ENCODE peak calls at places on chromosome 4, in ten cellular contexts. I is HCT116, F is DND-41, S is GM23248, Y is fibroblast of lung, D is SK-N-SH, E is PC-3, Q is IMR-90, T is GM12878, B is PC-9. V is an unnamed sample.
A peak's percentile ranks its signal among the peaks of the same experiment; 100 is the strongest.

GRCh38 chr4:3525532-3526430 is 6.4 kb downstream of the LRPAP1 start:
- DNase-seq in I (no peak), F (no peak), S (no peak), Y (no peak), D (no peak), E (no peak), Q (no peak), T (no peak), B (no peak), V (no peak)

GRCh38 chr4:168509786-168510185 is 12.9 kb downstream of the PALLD start:
- DNase-seq in I (no peak), F (peak; percentile 44), S (peak; percentile 68), Y (peak; percentile 80), D (no peak), E (no peak), Q (peak; percentile 92), T (no peak), B (peak; percentile 46), V (peak; percentile 73)

GRCh38 chr4:2049811-2050210 is 9.3 kb upstream of the NAT8L start:
- DNase-seq in I (no peak), F (no peak), S (no peak), Y (no peak), D (no peak), E (no peak), Q (no peak), T (no peak), B (no peak), V (no peak)

GRCh38 chr4:112378858-112379257 is 81.7 kb downstream of the ALPK1 start:
- DNase-seq in I (no peak), F (no peak), S (peak; percentile 37), Y (no peak), D (no peak), E (no peak), Q (no peak), T (no peak), B (no peak), V (no peak)

GRCh38 chr4:47567511-47567910 is 82.4 kb downstream of the ATP10D start:
- DNase-seq in I (no peak), F (no peak), S (peak; percentile 21), Y (no peak), D (no peak), E (peak; percentile 25), Q (peak; percentile 43), T (no peak), B (peak; percentile 36), V (no peak)

GRCh38 chr4:77001907-77002306 is 52.4 kb downstream of the SEPTIN11 start:
- DNase-seq in I (no peak), F (no peak), S (peak; percentile 76), Y (peak; percentile 82), D (no peak), E (peak; percentile 63), Q (peak; percentile 79), T (no peak), B (peak; percentile 48), V (peak; percentile 80)

GRCh38 chr4:13918110-13918509 is 290.6 kb upstream of the BOD1L1 start:
- DNase-seq in I (no peak), F (no peak), S (peak; percentile 99), Y (peak; percentile 99), D (no peak), E (peak; percentile 52), Q (peak; percentile 100), T (no peak), B (no peak), V (peak; percentile 99)

GRCh38 chr4:40228497-40229365 is 31.9 kb downstream of the RHOH start:
- DNase-seq in I (no peak), F (no peak), S (peak; percentile 17), Y (no peak), D (no peak), E (peak; percentile 21), Q (no peak), T (peak; percentile 77), B (no peak), V (no peak)

GRCh38 chr4:136867465-136867864 is 664.8 kb downstream of the PCDH18 start:
- DNase-seq in I (no peak), F (no peak), S (no peak), Y (no peak), D (no peak), E (no peak), Q (no peak), T (no peak), B (no peak), V (no peak)

DNA sequence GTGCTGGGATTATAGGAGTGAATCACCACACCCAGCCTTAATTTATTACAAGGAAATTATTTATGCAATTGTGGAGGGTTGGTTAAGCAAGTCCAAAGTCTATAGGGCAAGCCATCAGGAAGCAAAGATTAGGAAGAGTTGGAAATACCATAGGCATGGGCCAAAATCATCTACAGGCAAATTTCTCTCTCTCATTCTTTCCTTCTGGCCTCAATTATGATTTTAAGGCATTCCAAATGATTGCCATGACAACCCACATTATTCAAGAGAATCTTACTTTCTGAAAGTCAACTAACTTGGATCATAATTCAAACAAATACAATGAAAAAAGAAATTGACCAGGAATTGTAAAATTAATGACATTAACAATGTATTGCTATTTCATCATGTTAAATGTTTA is 400.8 kb downstream of the GPM6A start:
- DNase-seq in I (no peak), F (no peak), S (peak; percentile 30), Y (no peak), D (no peak), E (no peak), Q (no peak), T (no peak), B (no peak), V (no peak)
- H4K20me1 ChIP-seq in I (no peaks in the 10 kb centered on the region), F (no peaks in the 10 kb centered on the region), S (no peaks in the 10 kb centered on the region), Y (no peaks in the 10 kb centered on the region), D (no peaks in the 10 kb centered on the region), E (no peaks in the 10 kb centered on the region), Q (no peaks in the 10 kb centered on the region), T (no peaks in the 10 kb centered on the region), B (no peaks in the 10 kb centered on the region), V (no peaks in the 10 kb centered on the region)

GRCh38 chr4:626201-627091 is 1.1 kb downstream of the PDE6B start:
- DNase-seq in I (no peak), F (no peak), S (no peak), Y (no peak), D (no peak), E (no peak), Q (no peak), T (no peak), B (no peak), V (no peak)

GRCh38 chr4:622996-623913 is 2.1 kb upstream of the PDE6B start:
- DNase-seq in I (no peak), F (no peak), S (no peak), Y (no peak), D (no peak), E (no peak), Q (no peak), T (no peak), B (no peak), V (no peak)

GRCh38 chr4:623914-624626 is 1.3 kb upstream of the PDE6B start:
- DNase-seq in I (no peak), F (no peak), S (peak; percentile 13), Y (no peak), D (no peak), E (no peak), Q (no peak), T (no peak), B (no peak), V (no peak)

GRCh38 chr4:625631-626031 is 258 bp downstream of the PDE6B start:
- DNase-seq in I (no peak), F (no peak), S (no peak), Y (no peak), D (no peak), E (no peak), Q (no peak), T (no peak), B (no peak), V (no peak)

DNA sequence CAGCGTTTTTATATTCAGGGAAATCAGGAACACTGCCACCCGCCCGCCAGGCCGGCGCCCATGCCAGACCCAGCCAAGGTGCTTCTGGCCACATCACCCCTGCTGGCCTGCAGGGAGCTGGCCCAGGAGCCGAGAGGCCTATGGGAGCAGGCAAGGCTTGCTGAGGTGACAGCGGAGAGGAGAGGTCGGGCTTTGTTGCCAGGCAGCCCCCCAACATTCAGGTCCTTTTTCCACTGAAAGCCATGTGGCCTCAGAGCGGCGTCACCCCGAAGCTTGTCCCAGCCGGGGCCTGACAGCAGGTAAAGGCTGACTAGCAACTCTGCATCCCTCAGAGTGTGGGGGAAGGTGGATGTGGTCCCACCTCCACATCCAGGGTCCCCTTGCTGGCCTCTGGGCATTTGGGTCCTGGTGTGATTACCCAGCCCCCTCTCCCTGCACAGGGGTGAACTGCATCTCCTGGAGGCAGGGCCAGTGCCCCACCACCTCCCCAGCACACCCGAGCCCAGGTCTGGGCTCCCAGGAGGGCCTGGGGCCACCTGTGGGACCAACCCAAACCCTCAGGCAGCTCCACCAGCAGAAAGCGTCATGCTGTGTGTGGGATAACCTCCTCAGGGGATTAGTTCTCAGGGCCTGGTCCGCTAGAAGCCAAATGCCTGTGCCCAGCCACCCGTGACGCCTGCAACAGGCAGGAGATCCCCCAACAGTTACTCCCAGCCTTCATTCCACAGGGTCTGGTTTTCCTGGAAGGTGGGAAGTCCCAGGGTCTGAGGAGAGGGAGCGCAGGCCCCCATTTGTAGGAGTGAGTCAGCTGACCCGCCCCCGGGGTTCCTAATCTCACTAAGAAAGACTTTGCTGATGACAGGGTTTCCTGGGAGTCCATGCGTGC is at the start of gene PDE6B:
- DNase-seq in I (no peak), F (no peak), S (no peak), Y (no peak), D (no peak), E (no peak), Q (no peak), T (no peak), B (no peak), V (no peak)
- H3K4me2 ChIP-seq in I (no peak within 1 kb of the TSS), F (no peak within 1 kb of the TSS), S (no peak within 1 kb of the TSS), Y (no peak within 1 kb of the TSS), D (no peak within 1 kb of the TSS), E (no peak within 1 kb of the TSS), Q (no peak within 1 kb of the TSS), T (no peak within 1 kb of the TSS), B (no peak within 1 kb of the TSS), V (no peak within 1 kb of the TSS)

GRCh38 chr4:24557036-24558022 is 27.0 kb downstream of the DHX15 start:
- DNase-seq in I (peak; percentile 6), F (no peak), S (peak; percentile 56), Y (peak; percentile 55), D (no peak), E (peak; percentile 35), Q (peak; percentile 63), T (no peak), B (peak; percentile 65), V (peak; percentile 38)
- H4K20me1 ChIP-seq in I (peaks cover 81% of the 10 kb centered on the region), F (peaks cover 94% of the 10 kb centered on the region), S (peaks cover 54% of the 10 kb centered on the region), Y (peaks cover 1% of the 10 kb centered on the region), D (peaks cover 94% of the 10 kb centered on the region), E (peaks cover 87% of the 10 kb centered on the region), Q (peaks cover 87% of the 10 kb centered on the region), T (no peaks in the 10 kb centered on the region), B (peaks cover 89% of the 10 kb centered on the region), V (peaks cover 86% of the 10 kb centered on the region)

GRCh38 chr4:141763373-141763772 is 127.0 kb downstream of the IL15 start:
- DNase-seq in I (no peak), F (no peak), S (no peak), Y (no peak), D (no peak), E (no peak), Q (no peak), T (no peak), B (no peak), V (no peak)

GRCh38 chr4:141771889-141772830 is 135.8 kb downstream of the IL15 start:
- DNase-seq in I (no peak), F (no peak), S (no peak), Y (no peak), D (no peak), E (no peak), Q (no peak), T (peak; percentile 52), B (no peak), V (no peak)

GRCh38 chr4:141772838-141773237 is 136.5 kb downstream of the IL15 start:
- DNase-seq in I (no peak), F (no peak), S (no peak), Y (no peak), D (no peak), E (no peak), Q (no peak), T (no peak), B (no peak), V (no peak)

GRCh38 chr4:141768954-141769353 is 132.6 kb downstream of the IL15 start:
- DNase-seq in I (no peak), F (no peak), S (peak; percentile 89), Y (peak; percentile 71), D (no peak), E (peak; percentile 74), Q (peak; percentile 86), T (no peak), B (no peak), V (peak; percentile 59)
- H3K4me2 ChIP-seq in I (no peak overlapping the region), F (no peak overlapping the region), S (peak overlapping the region; percentile 74), Y (no peak overlapping the region), D (no peak overlapping the region), E (peak overlapping the region; percentile 40), Q (peak overlapping the region; percentile 75), T (no peak overlapping the region), B (no peak overlapping the region), V (peak overlapping the region; percentile 59)